ENCODE peak calls at places on chromosome 5, in ten cellular contexts. One of them, this sample, is unnamed. For H3K4me1, the result is how much of the 10 kb centered on the place peaks cover.

GRCh38 chr5:14510156-14510734 is 71.3 kb upstream of the OTULINL start:
- DNase-seq in A549: no peak
- DNase-seq in psoas muscle: no peak
- DNase-seq in lung: no peak
- DNase-seq in uterus: no peak
- DNase-seq in heart right ventricle: no peak
- DNase-seq in Peyer's patch: no peak
- DNase-seq in fibroblast of lung: no peak
- DNase-seq in IMR-90: no peak
- DNase-seq in left ventricle myocardium inferior: no peak
- DNase-seq in this sample: no peak

GRCh38 chr5:145495741-145496140 is 339.4 kb downstream of the PRELID2 start:
- DNase-seq in A549: peak
- DNase-seq in psoas muscle: no peak
- DNase-seq in lung: no peak
- DNase-seq in uterus: no peak
- DNase-seq in heart right ventricle: no peak
- DNase-seq in Peyer's patch: no peak
- DNase-seq in fibroblast of lung: peak
- DNase-seq in IMR-90: peak
- DNase-seq in left ventricle myocardium inferior: no peak
- DNase-seq in this sample: no peak

GRCh38 chr5:58450018-58450417 is 9.9 kb downstream of the PLK2 start:
- DNase-seq in A549: no peak
- DNase-seq in psoas muscle: no peak
- DNase-seq in lung: no peak
- DNase-seq in uterus: no peak
- DNase-seq in heart right ventricle: no peak
- DNase-seq in Peyer's patch: no peak
- DNase-seq in fibroblast of lung: peak
- DNase-seq in IMR-90: no peak
- DNase-seq in left ventricle myocardium inferior: no peak
- DNase-seq in this sample: no peak

GRCh38 chr5:59790399-59791130 is 103.0 kb downstream of the PDE4D start:
- DNase-seq in A549: peak
- DNase-seq in psoas muscle: no peak
- DNase-seq in lung: no peak
- DNase-seq in uterus: peak
- DNase-seq in heart right ventricle: no peak
- DNase-seq in Peyer's patch: no peak
- DNase-seq in fibroblast of lung: peak
- DNase-seq in IMR-90: no peak
- DNase-seq in left ventricle myocardium inferior: no peak
- DNase-seq in this sample: no peak

GRCh38 chr5:171498166-171498565 is 78.7 kb downstream of the FGF18 start:
- DNase-seq in A549: no peak
- DNase-seq in psoas muscle: no peak
- DNase-seq in lung: no peak
- DNase-seq in uterus: no peak
- DNase-seq in heart right ventricle: no peak
- DNase-seq in Peyer's patch: no peak
- DNase-seq in fibroblast of lung: no peak
- DNase-seq in IMR-90: no peak
- DNase-seq in left ventricle myocardium inferior: no peak
- DNase-seq in this sample: no peak

GRCh38 chr5:50697739-50698138 is 31.3 kb downstream of the PARP8 start:
- DNase-seq in A549: no peak
- DNase-seq in psoas muscle: no peak
- DNase-seq in lung: no peak
- DNase-seq in uterus: no peak
- DNase-seq in heart right ventricle: no peak
- DNase-seq in Peyer's patch: no peak
- DNase-seq in fibroblast of lung: no peak
- DNase-seq in IMR-90: no peak
- DNase-seq in left ventricle myocardium inferior: no peak
- DNase-seq in this sample: no peak

GRCh38 chr5:151081426-151082273 is 816 bp upstream of the TNIP1 start:
- DNase-seq in A549: no peak
- DNase-seq in psoas muscle: no peak
- DNase-seq in lung: no peak
- DNase-seq in uterus: no peak
- DNase-seq in heart right ventricle: no peak
- DNase-seq in Peyer's patch: no peak
- DNase-seq in fibroblast of lung: no peak
- DNase-seq in IMR-90: peak
- DNase-seq in left ventricle myocardium inferior: no peak
- DNase-seq in this sample: no peak

GRCh38 chr5:164090358-164090757 is 584.9 kb downstream of the MAT2B start:
- DNase-seq in A549: no peak
- DNase-seq in psoas muscle: no peak
- DNase-seq in lung: no peak
- DNase-seq in uterus: no peak
- DNase-seq in heart right ventricle: no peak
- DNase-seq in Peyer's patch: no peak
- DNase-seq in fibroblast of lung: no peak
- DNase-seq in IMR-90: no peak
- DNase-seq in left ventricle myocardium inferior: no peak
- DNase-seq in this sample: no peak

GRCh38 chr5:179621551-179621971 is 1.9 kb downstream of the HNRNPH1 start:
- DNase-seq in A549: no peak
- DNase-seq in psoas muscle: no peak
- DNase-seq in lung: no peak
- DNase-seq in uterus: no peak
- DNase-seq in heart right ventricle: no peak
- DNase-seq in Peyer's patch: peak
- DNase-seq in fibroblast of lung: no peak
- DNase-seq in IMR-90: no peak
- DNase-seq in left ventricle myocardium inferior: no peak
- DNase-seq in this sample: no peak

GRCh38 chr5:11602298-11602697 is 301.9 kb downstream of the CTNND2 start:
- DNase-seq in A549: no peak
- DNase-seq in psoas muscle: no peak
- DNase-seq in lung: no peak
- DNase-seq in uterus: no peak
- DNase-seq in heart right ventricle: no peak
- DNase-seq in Peyer's patch: no peak
- DNase-seq in fibroblast of lung: no peak
- DNase-seq in IMR-90: no peak
- DNase-seq in left ventricle myocardium inferior: no peak
- DNase-seq in this sample: no peak

DNA sequence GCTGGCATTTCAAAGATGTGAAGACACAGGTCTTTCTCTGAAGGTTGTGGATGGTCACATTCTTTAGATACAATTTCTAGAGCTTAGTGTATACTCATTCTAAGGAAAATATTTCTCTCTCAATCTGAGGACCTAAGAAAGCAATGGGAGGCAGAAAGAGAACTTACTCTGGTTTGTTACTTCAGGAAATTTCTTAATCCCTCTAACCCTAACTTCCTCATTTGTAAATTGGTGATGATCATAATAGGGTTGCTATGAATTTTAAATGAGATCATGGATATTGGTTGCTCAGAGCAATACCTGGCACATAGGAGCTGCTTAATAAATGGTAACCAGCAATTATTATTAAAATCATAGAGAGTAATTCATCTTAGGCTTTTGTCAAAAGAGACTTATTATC is 22.1 kb downstream of the FAM170A start:
- DNase-seq in A549: no peak
- DNase-seq in psoas muscle: no peak
- DNase-seq in lung: no peak
- DNase-seq in uterus: no peak
- DNase-seq in heart right ventricle: no peak
- DNase-seq in Peyer's patch: no peak
- DNase-seq in fibroblast of lung: no peak
- DNase-seq in IMR-90: no peak
- DNase-seq in left ventricle myocardium inferior: no peak
- DNase-seq in this sample: no peak
- H3K27ac ChIP-seq in A549: no peak
- H3K27ac ChIP-seq in psoas muscle: no peak
- H3K27ac ChIP-seq in lung: no peak
- H3K27ac ChIP-seq in uterus: no peak
- H3K27ac ChIP-seq in heart right ventricle: no peak
- H3K27ac ChIP-seq in Peyer's patch: no peak
- H3K27ac ChIP-seq in fibroblast of lung: no peak
- H3K27ac ChIP-seq in IMR-90: no peak
- H3K27ac ChIP-seq in left ventricle myocardium inferior: no peak
- H3K27ac ChIP-seq in this sample: no peak

DNA sequence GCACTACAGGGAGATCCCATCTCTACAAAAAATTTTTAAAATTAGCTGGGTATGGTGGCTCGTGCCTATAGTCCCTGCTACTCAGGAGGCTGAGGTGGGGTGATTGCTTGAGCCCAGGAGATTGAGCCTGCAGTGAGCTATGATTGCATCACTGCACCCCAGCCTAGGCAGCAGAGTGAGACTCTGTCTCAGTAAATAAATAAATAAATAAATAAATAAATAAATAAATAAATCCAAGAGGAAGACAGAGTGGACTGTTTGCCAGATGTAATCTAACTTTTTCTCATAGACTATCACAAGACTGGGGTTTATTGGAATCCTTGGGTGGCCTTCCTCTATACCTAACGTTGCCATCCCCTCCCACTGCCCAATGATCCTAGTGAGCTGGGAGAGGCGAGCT is 19.2 kb upstream of the TCF7 start:
- DNase-seq in A549: no peak
- DNase-seq in psoas muscle: no peak
- DNase-seq in lung: no peak
- DNase-seq in uterus: no peak
- DNase-seq in heart right ventricle: no peak
- DNase-seq in Peyer's patch: no peak
- DNase-seq in fibroblast of lung: no peak
- DNase-seq in IMR-90: no peak
- DNase-seq in left ventricle myocardium inferior: no peak
- DNase-seq in this sample: no peak
- H3K4me1 ChIP-seq in A549: under half
- H3K4me1 ChIP-seq in psoas muscle: under half
- H3K4me1 ChIP-seq in lung: under half
- H3K4me1 ChIP-seq in uterus: under half
- H3K4me1 ChIP-seq in heart right ventricle: under half
- H3K4me1 ChIP-seq in Peyer's patch: under half
- H3K4me1 ChIP-seq in fibroblast of lung: under half
- H3K4me1 ChIP-seq in IMR-90: under half
- H3K4me1 ChIP-seq in left ventricle myocardium inferior: under half
- H3K4me1 ChIP-seq in this sample: under half

GRCh38 chr5:146519554-146519953 is 3.6 kb upstream of the GPR151 start:
- DNase-seq in A549: no peak
- DNase-seq in psoas muscle: no peak
- DNase-seq in lung: no peak
- DNase-seq in uterus: no peak
- DNase-seq in heart right ventricle: no peak
- DNase-seq in Peyer's patch: no peak
- DNase-seq in fibroblast of lung: no peak
- DNase-seq in IMR-90: no peak
- DNase-seq in left ventricle myocardium inferior: no peak
- DNase-seq in this sample: no peak
- TF ChIP-seq CTCF in A549: no peak
- TF ChIP-seq CTCF in psoas muscle: no peak
- TF ChIP-seq CTCF in lung: no peak
- TF ChIP-seq CTCF in uterus: no peak
- TF ChIP-seq CTCF in heart right ventricle: no peak
- TF ChIP-seq CTCF in Peyer's patch: no peak
- TF ChIP-seq CTCF in fibroblast of lung: no peak
- TF ChIP-seq CTCF in IMR-90: no peak
- TF ChIP-seq CTCF in left ventricle myocardium inferior: no peak
- TF ChIP-seq CTCF in this sample: no peak

GRCh38 chr5:177117441-177118045 is 16.0 kb upstream of the NSD1 start:
- DNase-seq in A549: no peak
- DNase-seq in psoas muscle: no peak
- DNase-seq in lung: no peak
- DNase-seq in uterus: no peak
- DNase-seq in heart right ventricle: no peak
- DNase-seq in Peyer's patch: peak
- DNase-seq in fibroblast of lung: no peak
- DNase-seq in IMR-90: no peak
- DNase-seq in left ventricle myocardium inferior: no peak
- DNase-seq in this sample: no peak

GRCh38 chr5:177113566-177114424 is 19.8 kb upstream of the NSD1 start:
- DNase-seq in A549: peak
- DNase-seq in psoas muscle: peak
- DNase-seq in lung: peak
- DNase-seq in uterus: peak
- DNase-seq in heart right ventricle: peak
- DNase-seq in Peyer's patch: peak
- DNase-seq in fibroblast of lung: peak
- DNase-seq in IMR-90: peak
- DNase-seq in left ventricle myocardium inferior: peak
- DNase-seq in this sample: no peak

GRCh38 chr5:177111720-177112394 is 21.7 kb upstream of the NSD1 start:
- DNase-seq in A549: peak
- DNase-seq in psoas muscle: no peak
- DNase-seq in lung: no peak
- DNase-seq in uterus: peak
- DNase-seq in heart right ventricle: peak
- DNase-seq in Peyer's patch: peak
- DNase-seq in fibroblast of lung: peak
- DNase-seq in IMR-90: peak
- DNase-seq in left ventricle myocardium inferior: peak
- DNase-seq in this sample: no peak

GRCh38 chr5:177112589-177113220 is 20.9 kb upstream of the NSD1 start:
- DNase-seq in A549: no peak
- DNase-seq in psoas muscle: no peak
- DNase-seq in lung: no peak
- DNase-seq in uterus: no peak
- DNase-seq in heart right ventricle: no peak
- DNase-seq in Peyer's patch: no peak
- DNase-seq in fibroblast of lung: no peak
- DNase-seq in IMR-90: no peak
- DNase-seq in left ventricle myocardium inferior: no peak
- DNase-seq in this sample: no peak

DNA sequence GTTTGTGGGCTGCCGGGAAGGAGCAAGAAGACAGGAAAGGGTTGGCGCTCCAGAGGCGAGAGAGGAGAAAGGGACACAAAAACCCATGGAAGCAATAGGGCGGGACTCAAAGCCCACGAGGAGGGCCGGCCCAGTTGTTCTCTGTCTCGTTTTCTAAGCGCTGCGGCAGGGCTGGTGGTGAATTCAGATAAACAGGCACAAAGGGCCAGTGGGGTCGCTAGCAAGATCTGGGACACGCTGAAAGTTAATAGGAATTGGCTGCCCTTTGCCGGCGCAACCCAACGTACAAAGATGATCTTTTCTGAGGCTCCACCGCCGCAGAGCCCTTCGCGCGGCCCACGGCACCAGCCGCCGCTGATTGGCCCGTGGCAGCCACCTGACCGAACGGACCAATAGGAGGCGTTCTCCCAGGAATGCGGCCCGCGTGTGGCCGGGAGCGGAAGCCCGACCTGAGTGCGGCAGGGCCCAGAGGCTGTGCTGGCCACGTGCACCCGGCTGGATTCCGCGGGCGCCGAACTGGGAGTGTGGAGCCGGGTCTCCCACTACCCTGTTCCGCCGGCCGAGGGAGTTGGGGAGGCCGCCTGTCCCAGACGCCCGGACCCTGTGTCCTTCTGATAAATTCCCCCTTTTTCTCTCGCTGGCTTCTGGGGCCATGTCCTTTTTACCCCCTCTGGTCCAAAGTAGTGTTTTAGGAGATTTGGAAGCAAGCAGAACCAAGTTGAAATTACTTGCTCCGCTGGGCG is 16.8 kb upstream of the NSD1 start:
- DNase-seq in A549: no peak
- DNase-seq in psoas muscle: peak
- DNase-seq in lung: peak
- DNase-seq in uterus: peak
- DNase-seq in heart right ventricle: peak
- DNase-seq in Peyer's patch: peak
- DNase-seq in fibroblast of lung: peak
- DNase-seq in IMR-90: peak
- DNase-seq in left ventricle myocardium inferior: peak
- DNase-seq in this sample: no peak
- H3K27ac ChIP-seq in A549: no peak
- H3K27ac ChIP-seq in psoas muscle: peak
- H3K27ac ChIP-seq in lung: peak
- H3K27ac ChIP-seq in uterus: peak
- H3K27ac ChIP-seq in heart right ventricle: peak
- H3K27ac ChIP-seq in Peyer's patch: peak
- H3K27ac ChIP-seq in fibroblast of lung: peak
- H3K27ac ChIP-seq in IMR-90: no peak
- H3K27ac ChIP-seq in left ventricle myocardium inferior: peak
- H3K27ac ChIP-seq in this sample: no peak

This sample was measured in RWPE2.